ENCODE peak calls at places on chromosomes 2 and 18, in eight cellular contexts. W is ELR; Y is NCI-H1105; K is pons; R is activated effector memory CD4-positive, alpha-beta T cell treated with anti-CD3 and anti-CD28 coated beads, Interleukin-2, amount 50 U/mL, for 16 hours; J is CD8-positive, alpha-beta memory T cell; E is NCI-H524; H is stimulated activated naive CD4-positive, alpha-beta T cell. B is an unnamed sample.

GRCh38 chr2:74481961-74482800 is 617 bp downstream of the CCDC142 start:
- DNase-seq in W (peak; percentile 68), Y (no peak), K (no peak), R (peak; percentile 84), J (peak; percentile 70), E (peak; percentile 64), H (no peak), B (peak; percentile 5)

GRCh38 chr2:197847666-197848401 is 43.4 kb downstream of the PLCL1 start:
- DNase-seq in W (no peak), Y (no peak), K (no peak), R (no peak), J (no peak), E (no peak), H (peak; percentile 79), B (no peak)

GRCh38 chr2:33377048-33377447 is 99.4 kb upstream of the RASGRP3 start:
- DNase-seq in W (no peak), Y (no peak), K (no peak), R (no peak), J (no peak), E (no peak), H (no peak), B (no peak)

GRCh38 chr2:72124391-72124790 is 23.3 kb downstream of the CYP26B1 start:
- DNase-seq in W (no peak), Y (no peak), K (no peak), R (no peak), J (no peak), E (no peak), H (no peak), B (no peak)

GRCh38 chr2:9807056-9807455 is 36.2 kb upstream of the TAF1B start:
- DNase-seq in W (no peak), Y (no peak), K (no peak), R (peak; percentile 41), J (no peak), E (no peak), H (no peak), B (no peak)

GRCh38 chr18:44824884-44825283 is 144.2 kb downstream of the SETBP1 start:
- DNase-seq in W (no peak), Y (no peak), K (no peak), R (no peak), J (no peak), E (peak; percentile 3), H (no peak), B (no peak)

GRCh38 chr2:211941359-211941758 is 597.2 kb downstream of the ERBB4 start:
- DNase-seq in W (no peak), Y (no peak), K (no peak), R (no peak), J (no peak), E (no peak), H (no peak), B (no peak)

GRCh38 chr2:23566236-23567142 is 181.5 kb downstream of the KLHL29 start:
- DNase-seq in W (peak; percentile 39), Y (peak; percentile 12), K (no peak), R (no peak), J (no peak), E (peak; percentile 51), H (peak; percentile 20), B (no peak)

GRCh38 chr2:185006481-185006880 is 408.2 kb downstream of the ZNF804A start:
- DNase-seq in W (no peak), Y (no peak), K (no peak), R (no peak), J (no peak), E (no peak), H (no peak), B (no peak)

GRCh38 chr2:24643051-24643450 is 150.1 kb downstream of the PTRHD1 start:
- DNase-seq in W (no peak), Y (no peak), K (no peak), R (no peak), J (no peak), E (no peak), H (no peak), B (no peak)

GRCh38 chr2:215528555-215528954 is 92.7 kb upstream of the FN1 start:
- DNase-seq in W (peak; percentile 98), Y (no peak), K (no peak), R (no peak), J (no peak), E (no peak), H (no peak), B (no peak)

GRCh38 chr2:46488389-46488788 is 9.0 kb downstream of the TMEM247 start:
- DNase-seq in W (peak; percentile 10), Y (no peak), K (no peak), R (no peak), J (no peak), E (no peak), H (no peak), B (no peak)

GRCh38 chr2:155377931-155378444 is 679.5 kb downstream of the KCNJ3 start:
- DNase-seq in W (no peak), Y (no peak), K (no peak), R (no peak), J (no peak), E (no peak), H (no peak), B (no peak)

GRCh38 chr2:161913865-161914264 is 160.2 kb downstream of the DPP4 start:
- DNase-seq in W (peak; percentile 86), Y (no peak), K (no peak), R (no peak), J (no peak), E (no peak), H (no peak), B (no peak)

GRCh38 chr2:235640900-235641299 is 147.1 kb downstream of the AGAP1 start:
- DNase-seq in W (no peak), Y (no peak), K (no peak), R (no peak), J (no peak), E (no peak), H (no peak), B (no peak)

GRCh38 chr2:237600205-237600846 is 9.8 kb upstream of the RAB17 start:
- DNase-seq in W (peak; percentile 57), Y (no peak), K (peak; percentile 16), R (no peak), J (no peak), E (peak; percentile 91), H (no peak), B (no peak)

GRCh38 chr2:233055362-233055761 is 4.8 kb upstream of the INPP5D start:
- DNase-seq in W (no peak), Y (no peak), K (no peak), R (no peak), J (no peak), E (no peak), H (no peak), B (no peak)

GRCh38 chr2:108870069-108870644 is 83.6 kb downstream of the CCDC138 start:
- DNase-seq in W (no peak), Y (no peak), K (no peak), R (no peak), J (no peak), E (no peak), H (no peak), B (no peak)

GRCh38 chr2:149733936-149734685 is 146.5 kb upstream of the MMADHC start:
- DNase-seq in W (peak; percentile 77), Y (no peak), K (no peak), R (no peak), J (no peak), E (no peak), H (no peak), B (no peak)

GRCh38 chr2:188785515-188785914 is 188.7 kb upstream of the COL3A1 start:
- DNase-seq in W (no peak), Y (no peak), K (no peak), R (no peak), J (no peak), E (no peak), H (no peak), B (no peak)

GRCh38 chr18:23591011-23591410 is 4.7 kb upstream of the NPC1 start:
- DNase-seq in W (peak; percentile 81), Y (no peak), K (no peak), R (no peak), J (no peak), E (no peak), H (no peak), B (no peak)

GRCh38 chr2:71727562-71727961 is 274.2 kb downstream of the DYSF start:
- DNase-seq in W (no peak), Y (no peak), K (no peak), R (no peak), J (no peak), E (no peak), H (no peak), B (no peak)

GRCh38 chr2:66432801-66433694 is 1.9 kb upstream of the MEIS1 start:
- DNase-seq in W (peak; percentile 97), Y (peak; percentile 91), K (peak; percentile 93), R (no peak), J (no peak), E (peak; percentile 95), H (no peak), B (no peak)

GRCh38 chr2:190847504-190848201 is 33.0 kb upstream of the GLS start:
- DNase-seq in W (no peak), Y (no peak), K (no peak), R (no peak), J (no peak), E (peak; percentile 10), H (no peak), B (no peak)